ENCODE peak calls at places on chromosomes 13 and 19, in eight cellular contexts. One of them, this sample, is unnamed. For H3K4me1, the result is how much of the 10 kb centered on the place peaks cover.

GRCh38 chr13:89746554-89746953 is 1600.9 kb upstream of the MIR17HG start:
- DNase-seq in left ventricle myocardium inferior: no peak
- DNase-seq in suprapubic skin: no peak
- DNase-seq in fibroblast of lung: no peak
- DNase-seq in heart left ventricle: no peak
- DNase-seq in neural progenitor cell: peak
- DNase-seq in upper lobe of left lung: no peak
- DNase-seq in lower lobe of right lung: no peak
- DNase-seq in this sample: no peak

GRCh38 chr13:51147732-51148131 is 36.7 kb upstream of the C13orf42 start:
- DNase-seq in lower lobe of right lung: no peak
- DNase-seq in upper lobe of left lung: no peak
- DNase-seq in neural progenitor cell: no peak
- DNase-seq in left ventricle myocardium inferior: no peak
- DNase-seq in heart left ventricle: no peak
- DNase-seq in fibroblast of lung: no peak
- DNase-seq in suprapubic skin: no peak
- DNase-seq in this sample: no peak

GRCh38 chr19:16449330-16449961 is 22.3 kb downstream of the EPS15L1 start:
- DNase-seq in suprapubic skin: no peak
- DNase-seq in left ventricle myocardium inferior: no peak
- DNase-seq in fibroblast of lung: peak
- DNase-seq in lower lobe of right lung: no peak
- DNase-seq in heart left ventricle: no peak
- DNase-seq in upper lobe of left lung: no peak
- DNase-seq in neural progenitor cell: no peak
- DNase-seq in this sample: no peak

GRCh38 chr19:17089238-17089637 is 13.7 kb downstream of the MYO9B start:
- DNase-seq in suprapubic skin: no peak
- DNase-seq in fibroblast of lung: peak
- DNase-seq in heart left ventricle: no peak
- DNase-seq in upper lobe of left lung: no peak
- DNase-seq in lower lobe of right lung: no peak
- DNase-seq in neural progenitor cell: no peak
- DNase-seq in left ventricle myocardium inferior: no peak
- DNase-seq in this sample: no peak

GRCh38 chr13:62040806-62041205 is 625.2 kb upstream of the PCDH20 start:
- DNase-seq in fibroblast of lung: no peak
- DNase-seq in left ventricle myocardium inferior: no peak
- DNase-seq in lower lobe of right lung: no peak
- DNase-seq in suprapubic skin: no peak
- DNase-seq in upper lobe of left lung: no peak
- DNase-seq in neural progenitor cell: no peak
- DNase-seq in heart left ventricle: no peak
- DNase-seq in this sample: no peak

GRCh38 chr19:16778796-16779411 is 50.3 kb upstream of the SIN3B start:
- DNase-seq in suprapubic skin: no peak
- DNase-seq in lower lobe of right lung: peak
- DNase-seq in left ventricle myocardium inferior: peak
- DNase-seq in upper lobe of left lung: no peak
- DNase-seq in heart left ventricle: no peak
- DNase-seq in neural progenitor cell: peak
- DNase-seq in fibroblast of lung: peak
- DNase-seq in this sample: peak

GRCh38 chr13:83618966-83619365 is 263.3 kb downstream of the SLITRK1 start:
- DNase-seq in suprapubic skin: no peak
- DNase-seq in heart left ventricle: no peak
- DNase-seq in lower lobe of right lung: no peak
- DNase-seq in upper lobe of left lung: no peak
- DNase-seq in neural progenitor cell: no peak
- DNase-seq in fibroblast of lung: peak
- DNase-seq in left ventricle myocardium inferior: no peak
- DNase-seq in this sample: no peak

GRCh38 chr13:67554296-67554695 is 324.2 kb upstream of the PCDH9 start:
- DNase-seq in neural progenitor cell: no peak
- DNase-seq in upper lobe of left lung: no peak
- DNase-seq in fibroblast of lung: peak
- DNase-seq in lower lobe of right lung: no peak
- DNase-seq in heart left ventricle: no peak
- DNase-seq in suprapubic skin: no peak
- DNase-seq in left ventricle myocardium inferior: no peak
- DNase-seq in this sample: no peak

GRCh38 chr19:46115396-46116109 is 8.9 kb downstream of the IGFL3 start:
- DNase-seq in fibroblast of lung: peak
- DNase-seq in suprapubic skin: no peak
- DNase-seq in heart left ventricle: no peak
- DNase-seq in lower lobe of right lung: no peak
- DNase-seq in left ventricle myocardium inferior: no peak
- DNase-seq in upper lobe of left lung: no peak
- DNase-seq in neural progenitor cell: no peak
- DNase-seq in this sample: no peak

GRCh38 chr19:8305798-8306197 is 2.4 kb downstream of the CD320 start:
- DNase-seq in fibroblast of lung: no peak
- DNase-seq in lower lobe of right lung: peak
- DNase-seq in left ventricle myocardium inferior: no peak
- DNase-seq in suprapubic skin: peak
- DNase-seq in neural progenitor cell: no peak
- DNase-seq in heart left ventricle: no peak
- DNase-seq in upper lobe of left lung: no peak
- DNase-seq in this sample: peak

GRCh38 chr19:21709464-21709863 is 57.9 kb downstream of the ZNF100 start:
- DNase-seq in heart left ventricle: peak
- DNase-seq in lower lobe of right lung: no peak
- DNase-seq in suprapubic skin: no peak
- DNase-seq in fibroblast of lung: no peak
- DNase-seq in upper lobe of left lung: peak
- DNase-seq in left ventricle myocardium inferior: no peak
- DNase-seq in neural progenitor cell: no peak
- DNase-seq in this sample: no peak

GRCh38 chr19:55647732-55648656 is at the start of gene CCDC106:
- DNase-seq in lower lobe of right lung: peak
- DNase-seq in left ventricle myocardium inferior: peak
- DNase-seq in heart left ventricle: peak
- DNase-seq in fibroblast of lung: peak
- DNase-seq in upper lobe of left lung: peak
- DNase-seq in neural progenitor cell: peak
- DNase-seq in suprapubic skin: no peak
- DNase-seq in this sample: peak

GRCh38 chr13:29937836-29938235 is 87.4 kb upstream of the UBL3 start:
- DNase-seq in suprapubic skin: no peak
- DNase-seq in left ventricle myocardium inferior: no peak
- DNase-seq in heart left ventricle: no peak
- DNase-seq in upper lobe of left lung: no peak
- DNase-seq in fibroblast of lung: no peak
- DNase-seq in lower lobe of right lung: no peak
- DNase-seq in neural progenitor cell: no peak
- DNase-seq in this sample: no peak

GRCh38 chr19:54207908-54208783 is 7.5 kb downstream of the RPS9 start:
- DNase-seq in neural progenitor cell: no peak
- DNase-seq in heart left ventricle: peak
- DNase-seq in lower lobe of right lung: peak
- DNase-seq in left ventricle myocardium inferior: peak
- DNase-seq in suprapubic skin: no peak
- DNase-seq in upper lobe of left lung: peak
- DNase-seq in fibroblast of lung: peak
- DNase-seq in this sample: peak

DNA sequence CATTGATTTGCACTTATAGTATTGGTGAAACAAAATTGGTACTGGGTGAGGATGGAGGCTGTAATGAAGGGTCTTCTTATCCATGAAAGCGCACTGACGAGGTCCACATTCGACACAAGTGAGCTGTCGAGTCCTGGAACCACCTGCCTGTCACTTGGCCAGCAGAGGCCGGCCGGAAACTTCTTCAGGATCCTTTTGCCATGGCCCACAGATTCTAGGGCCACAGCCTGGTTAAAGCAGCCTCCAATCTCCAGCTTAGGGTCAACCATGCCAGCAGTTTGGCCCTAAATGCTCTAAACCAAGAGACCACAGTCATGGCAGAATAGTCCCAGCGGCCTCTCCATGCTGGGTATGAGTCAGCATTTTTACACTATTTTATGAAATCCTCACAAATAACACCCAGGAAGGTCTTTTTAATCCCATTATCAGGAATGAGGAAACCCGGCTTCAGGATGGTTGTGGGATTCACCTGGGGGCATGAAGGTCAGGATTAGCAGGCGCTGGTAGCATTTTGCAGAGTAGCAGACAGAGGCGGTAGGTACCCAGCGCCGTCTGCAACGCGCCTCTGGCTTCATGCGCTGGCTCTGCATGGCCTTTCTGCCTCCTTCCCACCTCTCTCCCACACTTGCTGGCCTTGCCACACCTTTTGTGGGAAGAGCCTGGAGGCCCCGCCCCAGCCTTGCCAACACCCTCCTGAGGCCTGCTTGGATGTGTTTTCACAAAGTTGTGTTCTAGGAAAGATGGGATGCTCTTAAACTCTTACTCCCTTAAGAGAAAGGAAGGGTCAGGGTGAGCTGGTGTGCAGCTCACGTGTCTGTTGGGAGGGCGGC is 15.2 kb downstream of the GAS6 start:
- DNase-seq in fibroblast of lung: no peak
- DNase-seq in suprapubic skin: no peak
- DNase-seq in upper lobe of left lung: peak
- DNase-seq in neural progenitor cell: no peak
- DNase-seq in lower lobe of right lung: no peak
- DNase-seq in heart left ventricle: peak
- DNase-seq in left ventricle myocardium inferior: no peak
- DNase-seq in this sample: peak
- H3K4me1 ChIP-seq in fibroblast of lung: under half
- H3K4me1 ChIP-seq in suprapubic skin: half or more
- H3K4me1 ChIP-seq in upper lobe of left lung: under half
- H3K4me1 ChIP-seq in neural progenitor cell: under half
- H3K4me1 ChIP-seq in lower lobe of right lung: under half
- H3K4me1 ChIP-seq in heart left ventricle: half or more
- H3K4me1 ChIP-seq in left ventricle myocardium inferior: half or more
- H3K4me1 ChIP-seq in this sample: under half

GRCh38 chr19:37226248-37226647 is 8.2 kb downstream of the ZNF383 start:
- DNase-seq in suprapubic skin: no peak
- DNase-seq in neural progenitor cell: no peak
- DNase-seq in lower lobe of right lung: no peak
- DNase-seq in left ventricle myocardium inferior: no peak
- DNase-seq in fibroblast of lung: no peak
- DNase-seq in upper lobe of left lung: no peak
- DNase-seq in heart left ventricle: no peak
- DNase-seq in this sample: no peak

DNA sequence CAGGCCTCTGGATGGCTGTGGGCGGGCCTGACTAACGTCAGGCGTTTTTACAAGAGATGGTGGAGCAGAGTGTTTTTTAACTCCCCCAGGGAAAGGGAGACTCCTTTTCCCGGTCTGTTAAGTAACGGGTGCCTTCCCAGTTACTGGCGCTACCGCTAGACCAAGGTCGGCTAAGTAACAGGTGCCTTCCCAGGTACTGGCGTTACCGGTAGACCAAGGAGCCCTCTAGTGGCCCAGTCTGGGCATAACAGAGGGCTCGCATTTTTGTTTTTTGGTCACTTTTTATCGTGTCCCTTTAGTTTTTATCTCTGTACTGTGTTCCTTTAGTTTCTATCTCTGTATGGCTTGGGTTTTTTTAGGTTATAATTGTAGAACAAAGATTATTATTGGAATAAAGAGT is 10.0 kb downstream of the ZNF383 start:
- DNase-seq in left ventricle myocardium inferior: no peak
- DNase-seq in fibroblast of lung: no peak
- DNase-seq in neural progenitor cell: peak
- DNase-seq in suprapubic skin: no peak
- DNase-seq in lower lobe of right lung: no peak
- DNase-seq in heart left ventricle: no peak
- DNase-seq in upper lobe of left lung: no peak
- DNase-seq in this sample: no peak
- TF ChIP-seq CTCF in left ventricle myocardium inferior: peak
- TF ChIP-seq CTCF in fibroblast of lung: peak
- TF ChIP-seq CTCF in neural progenitor cell: peak
- TF ChIP-seq CTCF in suprapubic skin: peak
- TF ChIP-seq CTCF in lower lobe of right lung: peak
- TF ChIP-seq CTCF in heart left ventricle: peak
- TF ChIP-seq CTCF in upper lobe of left lung: peak
- TF ChIP-seq CTCF in this sample: no peak

GRCh38 chr13:44232729-44233128 is 140.9 kb upstream of the SERP2 start:
- DNase-seq in upper lobe of left lung: no peak
- DNase-seq in neural progenitor cell: no peak
- DNase-seq in fibroblast of lung: no peak
- DNase-seq in lower lobe of right lung: no peak
- DNase-seq in left ventricle myocardium inferior: no peak
- DNase-seq in suprapubic skin: no peak
- DNase-seq in heart left ventricle: no peak
- DNase-seq in this sample: no peak

GRCh38 chr13:44237276-44237767 is 136.3 kb upstream of the SERP2 start:
- DNase-seq in heart left ventricle: no peak
- DNase-seq in suprapubic skin: peak
- DNase-seq in lower lobe of right lung: no peak
- DNase-seq in fibroblast of lung: peak
- DNase-seq in neural progenitor cell: no peak
- DNase-seq in upper lobe of left lung: no peak
- DNase-seq in left ventricle myocardium inferior: peak
- DNase-seq in this sample: no peak

GRCh38 chr13:44234566-44234965 is 139.1 kb upstream of the SERP2 start:
- DNase-seq in suprapubic skin: no peak
- DNase-seq in lower lobe of right lung: no peak
- DNase-seq in neural progenitor cell: no peak
- DNase-seq in heart left ventricle: no peak
- DNase-seq in upper lobe of left lung: no peak
- DNase-seq in left ventricle myocardium inferior: no peak
- DNase-seq in fibroblast of lung: no peak
- DNase-seq in this sample: no peak

GRCh38 chr13:44238011-44238421 is 135.6 kb upstream of the SERP2 start:
- DNase-seq in fibroblast of lung: peak
- DNase-seq in heart left ventricle: no peak
- DNase-seq in lower lobe of right lung: no peak
- DNase-seq in left ventricle myocardium inferior: no peak
- DNase-seq in suprapubic skin: no peak
- DNase-seq in neural progenitor cell: no peak
- DNase-seq in upper lobe of left lung: no peak
- DNase-seq in this sample: no peak

GRCh38 chr13:44236370-44236769 is 137.3 kb upstream of the SERP2 start:
- DNase-seq in heart left ventricle: no peak
- DNase-seq in suprapubic skin: no peak
- DNase-seq in lower lobe of right lung: no peak
- DNase-seq in fibroblast of lung: peak
- DNase-seq in neural progenitor cell: no peak
- DNase-seq in left ventricle myocardium inferior: no peak
- DNase-seq in upper lobe of left lung: no peak
- DNase-seq in this sample: no peak
- H3K4me1 ChIP-seq in heart left ventricle: under half
- H3K4me1 ChIP-seq in suprapubic skin: under half
- H3K4me1 ChIP-seq in lower lobe of right lung: under half
- H3K4me1 ChIP-seq in fibroblast of lung: under half
- H3K4me1 ChIP-seq in neural progenitor cell: under half
- H3K4me1 ChIP-seq in left ventricle myocardium inferior: under half
- H3K4me1 ChIP-seq in upper lobe of left lung: under half
- H3K4me1 ChIP-seq in this sample: under half

DNA sequence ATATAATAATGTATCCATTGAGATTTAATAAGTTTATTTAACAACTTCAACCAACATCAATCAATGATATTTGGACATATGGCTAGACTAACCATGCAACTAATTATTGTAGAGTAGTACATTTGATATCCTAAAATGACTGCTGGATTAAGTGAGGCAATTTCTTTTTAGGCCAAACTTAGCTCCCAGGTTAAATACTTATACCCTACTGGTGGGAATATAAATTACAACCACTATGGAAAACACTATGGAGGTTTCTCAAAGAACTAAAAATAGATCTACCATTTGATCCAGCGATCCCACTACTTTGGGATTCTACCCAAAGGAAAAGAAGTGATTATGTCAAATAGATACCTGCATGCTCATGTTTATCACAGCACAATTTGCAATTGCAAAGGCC is 345.8 kb downstream of the RBM26 start:
- DNase-seq in fibroblast of lung: no peak
- DNase-seq in lower lobe of right lung: no peak
- DNase-seq in left ventricle myocardium inferior: no peak
- DNase-seq in suprapubic skin: no peak
- DNase-seq in heart left ventricle: no peak
- DNase-seq in upper lobe of left lung: no peak
- DNase-seq in neural progenitor cell: no peak
- DNase-seq in this sample: no peak
- TF ChIP-seq CTCF in fibroblast of lung: no peak
- TF ChIP-seq CTCF in lower lobe of right lung: no peak
- TF ChIP-seq CTCF in left ventricle myocardium inferior: no peak
- TF ChIP-seq CTCF in suprapubic skin: no peak
- TF ChIP-seq CTCF in heart left ventricle: no peak
- TF ChIP-seq CTCF in upper lobe of left lung: no peak
- TF ChIP-seq CTCF in neural progenitor cell: peak
- TF ChIP-seq CTCF in this sample: no peak